ENCODE peak calls at places on chromosomes 2 and 18, in five cellular contexts. R, S, V, G and A are unnamed samples.

GRCh38 chr2:237065062-237065360 is 20.7 kb upstream of the COPS8 start:
- DNase-seq in G (no peak), R (no peak), S (no peak), V (no peak), A (no peak)

GRCh38 chr18:10965104-10965503 is 184.3 kb downstream of the PIEZO2 start:
- DNase-seq in V (no peak), S (no peak), R (no peak), G (no peak), A (no peak)

GRCh38 chr18:11178951-11179549 is 29.7 kb upstream of the PIEZO2 start:
- DNase-seq in R (no peak), V (no peak), G (peak; percentile 55), S (no peak), A (peak; percentile 68)

GRCh38 chr2:28422903-28423741 is 30.5 kb downstream of the FOSL2 start:
- DNase-seq in G (no peak), S (no peak), V (no peak), R (no peak), A (no peak)

GRCh38 chr2:233977296-233977837 is 60.2 kb downstream of the TRPM8 start:
- DNase-seq in G (no peak), V (no peak), R (no peak), S (no peak), A (no peak)

GRCh38 chr2:233334915-233335314 is 19.4 kb upstream of the DGKD start:
- DNase-seq in G (no peak), V (no peak), S (no peak), R (no peak), A (no peak)

GRCh38 chr2:221097949-221098348 is 474.2 kb downstream of the EPHA4 start:
- DNase-seq in V (no peak), R (no peak), S (no peak), G (no peak), A (no peak)

GRCh38 chr18:79589601-79590091 is 90.0 kb upstream of the CTDP1 start:
- DNase-seq in G (no peak), R (no peak), S (no peak), V (no peak), A (no peak)

GRCh38 chr2:7572460-7572859 is 655.2 kb downstream of the RNF144A start:
- DNase-seq in R (no peak), G (no peak), V (no peak), S (no peak), A (no peak)

GRCh38 chr18:70197042-70197441 is 8.4 kb downstream of the RTTN start:
- DNase-seq in R (no peak), S (no peak), G (no peak), V (no peak), A (no peak)

GRCh38 chr2:216590780-216591179 is 42.4 kb upstream of the IGFBP2 start:
- DNase-seq in S (no peak), R (no peak), V (peak; percentile 9), G (no peak), A (peak; percentile 79)

GRCh38 chr2:186575856-186576255 is 14.0 kb upstream of the ITGAV start:
- DNase-seq in R (no peak), S (no peak), G (no peak), V (peak; percentile 60), A (peak; percentile 51)

GRCh38 chr2:77191665-77192064 is 330.5 kb downstream of the LRRTM4 start:
- DNase-seq in G (no peak), V (no peak), R (no peak), S (no peak), A (no peak)

GRCh38 chr2:3411103-3411502 is 31.6 kb downstream of the TRAPPC12 start:
- DNase-seq in S (no peak), R (no peak), V (no peak), G (no peak), A (no peak)

GRCh38 chr2:98161202-98161601 is 74.2 kb downstream of the VWA3B start:
- DNase-seq in S (no peak), G (no peak), V (no peak), R (no peak), A (no peak)

GRCh38 chr18:35432565-35433001 is 55.4 kb upstream of the ZNF396 start:
- DNase-seq in R (no peak), V (peak; percentile 24), G (peak; percentile 42), S (no peak), A (no peak)

GRCh38 chr2:55880416-55881143 is 43.0 kb downstream of the EFEMP1 start:
- DNase-seq in R (no peak), G (no peak), S (peak; percentile 40), V (no peak), A (peak; percentile 45)

GRCh38 chr2:80169811-80170594 is 134.5 kb downstream of the LRRTM1 start:
- DNase-seq in R (no peak), G (no peak), S (no peak), V (no peak), A (no peak)

GRCh38 chr2:16700566-16701259 is 35.1 kb upstream of the CYRIA start:
- DNase-seq in R (no peak), V (no peak), G (no peak), S (no peak), A (no peak)

GRCh38 chr2:178550352-178550751 is 70.1 kb downstream of the PLEKHA3 start:
- DNase-seq in R (no peak), V (no peak), S (no peak), G (no peak), A (no peak)

GRCh38 chr18:64807560-64807959 is 658.7 kb upstream of the LINC00305 start:
- DNase-seq in R (no peak), G (no peak), S (no peak), V (no peak), A (no peak)

GRCh38 chr2:10135296-10136089 is 13.0 kb downstream of the RRM2 start:
- DNase-seq in R (no peak), S (no peak), V (peak; percentile 41), G (no peak), A (peak; percentile 95)

GRCh38 chr18:79384151-79384807 is 11.5 kb upstream of the NFATC1 start:
- DNase-seq in G (no peak), R (no peak), V (no peak), S (no peak), A (no peak)

GRCh38 chr2:189581354-189582139 is 961 bp upstream of the SLC40A1 start:
- DNase-seq in R (no peak), G (no peak), V (no peak), S (no peak), A (no peak)

GRCh38 chr2:165833156-165833555 is 39.1 kb upstream of the GALNT3 start:
- DNase-seq in G (peak; percentile 71), R (no peak), S (no peak), V (peak; percentile 75), A (peak; percentile 78)

GRCh38 chr2:239577913-239578312 is 177.1 kb upstream of the HDAC4 start:
- DNase-seq in S (no peak), R (no peak), G (no peak), V (no peak), A (no peak)

GRCh38 chr2:197248623-197249022 is 62.0 kb downstream of the ANKRD44 start:
- DNase-seq in G (no peak), S (peak; percentile 68), V (peak; percentile 12), R (no peak), A (peak; percentile 67)

GRCh38 chr18:77113361-77114069 is 19.1 kb downstream of the MBP start:
- DNase-seq in G (no peak), R (no peak), V (no peak), S (no peak), A (no peak)

GRCh38 chr2:64796926-64797325 is 143.2 kb upstream of the SERTAD2 start:
- DNase-seq in R (no peak), V (no peak), G (no peak), S (no peak), A (no peak)

DNA sequence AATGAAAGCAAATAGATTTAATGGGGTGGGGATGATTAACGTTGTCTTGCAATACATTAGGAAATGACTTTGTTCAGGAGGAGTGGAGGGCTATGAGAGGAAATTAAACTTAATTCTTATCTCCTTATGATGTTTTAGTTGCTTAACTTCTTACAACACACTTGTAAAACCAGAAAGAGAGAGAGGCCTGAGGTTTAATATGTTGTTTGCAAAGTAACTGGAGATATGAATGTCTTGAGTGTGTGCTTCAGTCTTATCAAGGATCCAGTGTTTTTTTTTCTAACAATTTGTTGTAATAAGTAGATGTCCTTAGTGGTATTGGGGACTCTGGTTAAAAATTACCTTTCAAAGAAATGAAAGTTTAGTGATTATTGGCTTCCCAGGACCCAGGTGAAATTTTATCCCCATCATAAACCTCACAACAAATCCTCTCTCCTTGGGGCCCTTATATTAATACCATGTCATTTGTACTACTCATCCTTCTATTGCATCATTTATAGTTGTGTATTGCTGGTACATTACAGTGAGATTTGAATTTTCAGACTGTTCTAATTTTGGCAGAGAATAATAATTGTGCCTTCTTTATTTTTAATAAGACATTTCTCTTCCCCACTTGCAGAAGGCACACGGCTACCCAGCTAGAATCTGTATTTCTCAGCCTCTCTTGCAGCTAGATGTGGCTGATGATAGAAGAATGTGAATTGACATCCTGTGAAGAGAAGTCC is 91.8 kb upstream of the CXCR4 start:
- DNase-seq in V (no peak), G (no peak), S (no peak), R (no peak), A (no peak)
- H3K4me3 ChIP-seq in V (no peak overlapping the region), G (no peak overlapping the region), S (no peak overlapping the region), R (no peak overlapping the region), A (no peak overlapping the region)

DNA sequence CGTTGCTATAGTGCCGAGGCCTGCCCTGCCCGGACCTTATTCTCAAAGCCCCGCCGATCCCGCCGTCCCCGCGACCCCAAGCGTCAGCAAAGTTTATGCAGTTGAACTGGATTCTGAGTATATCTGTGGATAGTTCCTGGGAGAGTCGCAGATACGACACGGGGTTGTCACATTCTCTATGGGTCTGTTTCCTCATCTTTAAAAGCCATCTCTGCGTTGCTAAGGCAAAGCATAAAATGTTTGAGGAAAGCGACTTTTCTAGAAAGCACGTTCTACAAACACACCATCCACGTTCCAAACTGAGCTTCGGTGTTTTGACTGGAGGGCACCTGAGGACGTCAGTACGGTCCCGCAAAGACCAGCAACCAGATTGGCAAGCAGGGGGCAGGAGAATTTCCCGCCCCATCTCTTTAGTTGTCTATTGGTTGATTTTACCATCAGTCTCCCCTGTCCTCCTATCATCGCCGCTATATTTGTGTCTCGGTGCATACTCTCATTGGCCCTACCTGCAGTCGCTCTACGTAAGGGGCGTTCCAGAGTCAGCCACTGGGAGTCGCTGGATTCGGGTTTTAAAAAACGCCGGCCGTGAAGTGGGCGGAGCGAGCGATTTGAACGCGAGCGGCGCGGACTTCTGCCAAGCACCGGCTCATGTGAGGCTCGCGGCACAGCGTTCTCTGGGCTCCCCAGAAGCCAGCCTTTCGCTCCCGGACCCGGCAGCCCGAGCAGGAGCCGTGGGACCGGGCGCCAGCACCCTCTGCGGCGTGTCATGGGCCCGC is at the start of gene CENPA:
- DNase-seq in R (peak; percentile 99), V (peak; percentile 100), S (peak; percentile 99), G (peak; percentile 100), A (peak; percentile 100)
- TF ChIP-seq CTCF in R (no peak), V (peak; percentile 1), S (no peak), G (no peak), A (no peak)

GRCh38 chr18:58863539-58864145 is 1.0 kb upstream of the ZNF532 start:
- DNase-seq in S (peak; percentile 30), R (no peak), G (no peak), V (no peak), A (peak; percentile 55)

GRCh38 chr18:58862404-58862803 is 2.3 kb upstream of the ZNF532 start:
- DNase-seq in S (no peak), V (no peak), R (no peak), G (no peak), A (no peak)

GRCh38 chr18:58861853-58862252 is 2.8 kb upstream of the ZNF532 start:
- DNase-seq in S (no peak), G (no peak), R (no peak), V (no peak), A (no peak)

GRCh38 chr18:58861353-58861752 is 3.3 kb upstream of the ZNF532 start:
- DNase-seq in R (no peak), S (no peak), G (no peak), V (no peak), A (no peak)

GRCh38 chr18:58862851-58863538 is 1.7 kb upstream of the ZNF532 start:
- DNase-seq in V (peak; percentile 76), R (no peak), G (no peak), S (no peak), A (peak; percentile 67)
- H3K4me3 ChIP-seq in V (peak overlapping the region; percentile 44), R (peak overlapping the region; percentile 36), G (peak overlapping the region; percentile 38), S (no peak overlapping the region), A (peak overlapping the region; percentile 19)

GRCh38 chr2:120772261-120772660 is 36.6 kb downstream of the GLI2 start:
- DNase-seq in V (peak; percentile 45), S (no peak), G (no peak), R (no peak), A (no peak)
- TF ChIP-seq CTCF in V (no peak), S (no peak), G (no peak), R (no peak), A (no peak)